ENCODE peak calls at places on chromosomes 6 and 20, in nine cellular contexts. One of them, this sample, is unnamed.

GRCh38 chr6:36963451-36964290 is 9.1 kb downstream of the PI16 start:
- DNase-seq in HCT116: no peak
- DNase-seq in A549: no peak
- DNase-seq in WTC11: peak
- DNase-seq in GM12878: no peak
- DNase-seq in HepG2: no peak
- DNase-seq in SK-N-SH: no peak
- DNase-seq in H1: no peak
- DNase-seq in K562: no peak
- DNase-seq in this sample: no peak

GRCh38 chr6:138467901-138468300 is 31.4 kb downstream of the NHSL1 start:
- DNase-seq in HCT116: no peak
- DNase-seq in A549: no peak
- DNase-seq in WTC11: no peak
- DNase-seq in GM12878: no peak
- DNase-seq in HepG2: no peak
- DNase-seq in SK-N-SH: no peak
- DNase-seq in H1: no peak
- DNase-seq in K562: no peak
- DNase-seq in this sample: no peak

GRCh38 chr6:145139451-145139850 is 595.9 kb downstream of the EPM2A start:
- DNase-seq in HCT116: no peak
- DNase-seq in A549: no peak
- DNase-seq in WTC11: no peak
- DNase-seq in GM12878: no peak
- DNase-seq in HepG2: no peak
- DNase-seq in SK-N-SH: peak
- DNase-seq in H1: no peak
- DNase-seq in K562: no peak
- DNase-seq in this sample: peak

GRCh38 chr6:39357998-39358686 is 35.6 kb upstream of the KCNK16 start:
- DNase-seq in HCT116: no peak
- DNase-seq in A549: no peak
- DNase-seq in WTC11: no peak
- DNase-seq in GM12878: no peak
- DNase-seq in HepG2: no peak
- DNase-seq in SK-N-SH: peak
- DNase-seq in H1: no peak
- DNase-seq in K562: no peak
- DNase-seq in this sample: no peak

GRCh38 chr20:5216663-5217062 is 89.9 kb downstream of the CDS2 start:
- DNase-seq in HCT116: no peak
- DNase-seq in A549: no peak
- DNase-seq in WTC11: no peak
- DNase-seq in GM12878: no peak
- DNase-seq in HepG2: no peak
- DNase-seq in SK-N-SH: no peak
- DNase-seq in H1: no peak
- DNase-seq in K562: no peak
- DNase-seq in this sample: no peak

GRCh38 chr6:79076160-79076559 is 1.9 kb downstream of the PHIP start:
- DNase-seq in HCT116: no peak
- DNase-seq in A549: no peak
- DNase-seq in WTC11: no peak
- DNase-seq in GM12878: no peak
- DNase-seq in HepG2: peak
- DNase-seq in SK-N-SH: peak
- DNase-seq in H1: no peak
- DNase-seq in K562: peak
- DNase-seq in this sample: peak

GRCh38 chr6:76885861-76886301 is 577.4 kb downstream of the HTR1B start:
- DNase-seq in HCT116: no peak
- DNase-seq in A549: no peak
- DNase-seq in WTC11: no peak
- DNase-seq in GM12878: no peak
- DNase-seq in HepG2: no peak
- DNase-seq in SK-N-SH: no peak
- DNase-seq in H1: no peak
- DNase-seq in K562: no peak
- DNase-seq in this sample: no peak

GRCh38 chr20:25218109-25218486 is 22.6 kb downstream of the ENTPD6 start:
- DNase-seq in HCT116: no peak
- DNase-seq in A549: no peak
- DNase-seq in WTC11: no peak
- DNase-seq in GM12878: no peak
- DNase-seq in HepG2: no peak
- DNase-seq in SK-N-SH: no peak
- DNase-seq in H1: no peak
- DNase-seq in K562: no peak
- DNase-seq in this sample: no peak

GRCh38 chr20:8583209-8584106 is 451.4 kb downstream of the PLCB1 start:
- DNase-seq in HCT116: no peak
- DNase-seq in A549: no peak
- DNase-seq in WTC11: no peak
- DNase-seq in GM12878: no peak
- DNase-seq in HepG2: peak
- DNase-seq in SK-N-SH: no peak
- DNase-seq in H1: no peak
- DNase-seq in K562: no peak
- DNase-seq in this sample: no peak

GRCh38 chr6:13715444-13715883 is 3.8 kb upstream of the RANBP9 start:
- DNase-seq in HCT116: no peak
- DNase-seq in A549: no peak
- DNase-seq in WTC11: no peak
- DNase-seq in GM12878: peak
- DNase-seq in HepG2: peak
- DNase-seq in SK-N-SH: no peak
- DNase-seq in H1: no peak
- DNase-seq in K562: peak
- DNase-seq in this sample: peak

GRCh38 chr6:140684776-140685550 is 1310.5 kb upstream of the CITED2 start:
- DNase-seq in HCT116: no peak
- DNase-seq in A549: no peak
- DNase-seq in WTC11: no peak
- DNase-seq in GM12878: no peak
- DNase-seq in HepG2: no peak
- DNase-seq in SK-N-SH: no peak
- DNase-seq in H1: no peak
- DNase-seq in K562: no peak
- DNase-seq in this sample: no peak

GRCh38 chr6:43773050-43773956 is 3.3 kb downstream of the VEGFA start:
- DNase-seq in HCT116: peak
- DNase-seq in A549: peak
- DNase-seq in WTC11: peak
- DNase-seq in GM12878: no peak
- DNase-seq in HepG2: peak
- DNase-seq in SK-N-SH: peak
- DNase-seq in H1: no peak
- DNase-seq in K562: peak
- DNase-seq in this sample: peak

GRCh38 chr6:97294451-97294850 is 11.4 kb upstream of the MMS22L start:
- DNase-seq in HCT116: no peak
- DNase-seq in A549: no peak
- DNase-seq in WTC11: no peak
- DNase-seq in GM12878: peak
- DNase-seq in HepG2: no peak
- DNase-seq in SK-N-SH: no peak
- DNase-seq in H1: no peak
- DNase-seq in K562: no peak
- DNase-seq in this sample: no peak

GRCh38 chr20:49569403-49570115 is 1.6 kb upstream of the PTGIS start:
- DNase-seq in HCT116: no peak
- DNase-seq in A549: no peak
- DNase-seq in WTC11: no peak
- DNase-seq in GM12878: no peak
- DNase-seq in HepG2: no peak
- DNase-seq in SK-N-SH: no peak
- DNase-seq in H1: no peak
- DNase-seq in K562: no peak
- DNase-seq in this sample: no peak

GRCh38 chr20:2671977-2672376 is 8.0 kb upstream of the IDH3B start:
- DNase-seq in HCT116: no peak
- DNase-seq in A549: no peak
- DNase-seq in WTC11: peak
- DNase-seq in GM12878: no peak
- DNase-seq in HepG2: no peak
- DNase-seq in SK-N-SH: no peak
- DNase-seq in H1: no peak
- DNase-seq in K562: no peak
- DNase-seq in this sample: peak

GRCh38 chr20:32159766-32160221 is 47.7 kb downstream of the PLAGL2 start:
- DNase-seq in HCT116: no peak
- DNase-seq in A549: no peak
- DNase-seq in WTC11: no peak
- DNase-seq in GM12878: no peak
- DNase-seq in HepG2: no peak
- DNase-seq in SK-N-SH: no peak
- DNase-seq in H1: no peak
- DNase-seq in K562: peak
- DNase-seq in this sample: no peak

GRCh38 chr6:105816875-105817274 is 269.3 kb upstream of the PRDM1 start:
- DNase-seq in HCT116: no peak
- DNase-seq in A549: no peak
- DNase-seq in WTC11: no peak
- DNase-seq in GM12878: no peak
- DNase-seq in HepG2: no peak
- DNase-seq in SK-N-SH: no peak
- DNase-seq in H1: no peak
- DNase-seq in K562: no peak
- DNase-seq in this sample: no peak

GRCh38 chr20:5504061-5504739 is 187.4 kb upstream of the PROKR2 start:
- DNase-seq in HCT116: no peak
- DNase-seq in A549: no peak
- DNase-seq in WTC11: peak
- DNase-seq in GM12878: no peak
- DNase-seq in HepG2: peak
- DNase-seq in SK-N-SH: peak
- DNase-seq in H1: no peak
- DNase-seq in K562: peak
- DNase-seq in this sample: peak

GRCh38 chr6:73798592-73798991 is 102.6 kb downstream of the CD109 start:
- DNase-seq in HCT116: peak
- DNase-seq in A549: peak
- DNase-seq in WTC11: peak
- DNase-seq in GM12878: no peak
- DNase-seq in HepG2: peak
- DNase-seq in SK-N-SH: no peak
- DNase-seq in H1: no peak
- DNase-seq in K562: no peak
- DNase-seq in this sample: peak
- TF ChIP-seq CTCF in HCT116: peak
- TF ChIP-seq CTCF in A549: no peak
- TF ChIP-seq CTCF in WTC11: no peak
- TF ChIP-seq CTCF in GM12878: no peak
- TF ChIP-seq CTCF in HepG2: no peak
- TF ChIP-seq CTCF in SK-N-SH: peak
- TF ChIP-seq CTCF in H1: no peak
- TF ChIP-seq CTCF in K562: no peak
- TF ChIP-seq CTCF in this sample: no peak

DNA sequence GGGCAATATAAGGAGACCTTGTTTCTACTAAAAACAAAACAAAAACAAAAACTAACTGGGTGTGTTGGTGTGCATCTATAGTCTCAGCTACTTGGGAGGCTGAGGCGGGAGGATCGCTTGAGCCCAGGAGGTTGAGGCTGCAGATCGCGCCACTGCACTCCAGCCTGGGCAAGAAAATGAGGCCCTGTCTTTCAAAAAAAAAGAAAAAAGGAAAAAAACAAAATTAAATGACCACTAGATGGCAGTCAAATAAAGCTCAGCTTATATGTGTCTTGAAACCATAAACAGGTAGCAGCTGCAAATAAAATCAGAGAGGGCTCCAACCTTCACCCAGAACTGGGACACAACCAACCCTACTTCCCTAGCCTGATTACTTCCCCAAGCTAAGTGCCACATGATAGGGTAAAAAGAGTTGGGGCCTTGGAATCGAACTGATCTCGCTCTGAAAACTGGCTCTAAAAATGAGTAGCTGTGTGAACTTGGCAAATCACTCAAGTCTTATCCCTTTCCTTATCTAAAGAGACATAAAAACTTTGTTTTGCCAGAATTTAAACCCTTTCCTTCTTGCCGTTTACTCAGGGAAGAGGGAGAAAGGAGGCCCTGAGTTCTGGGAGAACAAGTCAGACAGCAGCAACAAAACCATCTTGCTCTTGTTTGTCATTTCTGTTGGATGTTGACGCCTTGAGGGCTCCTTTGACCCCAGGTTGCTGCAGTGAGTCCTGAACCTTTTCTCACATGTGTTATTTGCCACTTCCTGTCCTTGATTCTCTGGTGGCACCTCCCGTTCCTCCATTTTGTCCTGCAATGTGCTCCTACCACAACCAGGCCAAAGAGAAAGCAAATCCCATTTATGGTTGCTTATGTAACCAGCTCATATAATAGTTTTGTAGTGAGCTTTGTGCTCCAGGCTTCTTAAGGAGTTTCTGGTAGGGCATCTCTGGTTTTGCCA is 66.9 kb upstream of the ADGRF4 start:
- DNase-seq in HCT116: peak
- DNase-seq in A549: no peak
- DNase-seq in WTC11: no peak
- DNase-seq in GM12878: peak
- DNase-seq in HepG2: peak
- DNase-seq in SK-N-SH: peak
- DNase-seq in H1: peak
- DNase-seq in K562: peak
- DNase-seq in this sample: peak
- TF ChIP-seq MAX in HCT116: no peak
- TF ChIP-seq MAX in A549: no peak
- TF ChIP-seq MAX in WTC11: no peak
- TF ChIP-seq MAX in GM12878: no peak
- TF ChIP-seq MAX in HepG2: no peak
- TF ChIP-seq MAX in SK-N-SH: no peak
- TF ChIP-seq MAX in H1: no peak
- TF ChIP-seq MAX in K562: no peak
- TF ChIP-seq MAX in this sample: no peak

DNA sequence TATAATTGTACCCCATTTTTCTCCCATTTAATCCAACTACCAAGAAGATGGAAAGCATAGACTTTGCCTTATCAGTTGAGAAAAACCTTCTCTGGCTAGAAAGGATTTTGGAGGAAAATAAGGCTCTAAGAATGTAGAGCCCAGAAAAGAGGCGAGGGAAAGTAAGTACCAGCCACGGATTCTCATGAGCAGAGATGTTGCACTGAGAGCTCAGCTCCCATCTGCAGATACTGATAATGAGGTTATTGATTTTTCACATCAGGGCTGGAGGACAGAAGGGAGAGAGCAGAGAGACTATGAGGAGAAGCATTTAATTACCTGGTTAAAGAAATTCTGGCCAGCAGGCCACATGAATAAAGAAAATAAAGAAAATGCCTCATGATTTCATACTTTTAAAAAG is 104.4 kb upstream of the FAM184A start:
- DNase-seq in HCT116: no peak
- DNase-seq in A549: no peak
- DNase-seq in WTC11: no peak
- DNase-seq in GM12878: no peak
- DNase-seq in HepG2: no peak
- DNase-seq in SK-N-SH: no peak
- DNase-seq in H1: no peak
- DNase-seq in K562: no peak
- DNase-seq in this sample: no peak
- TF ChIP-seq CTCF in HCT116: no peak
- TF ChIP-seq CTCF in A549: no peak
- TF ChIP-seq CTCF in WTC11: no peak
- TF ChIP-seq CTCF in GM12878: no peak
- TF ChIP-seq CTCF in HepG2: no peak
- TF ChIP-seq CTCF in SK-N-SH: no peak
- TF ChIP-seq CTCF in H1: no peak
- TF ChIP-seq CTCF in K562: no peak
- TF ChIP-seq CTCF in this sample: no peak

GRCh38 chr20:36653456-36653855 is 7.5 kb upstream of the SLA2 start:
- DNase-seq in HCT116: no peak
- DNase-seq in A549: no peak
- DNase-seq in WTC11: no peak
- DNase-seq in GM12878: no peak
- DNase-seq in HepG2: no peak
- DNase-seq in SK-N-SH: no peak
- DNase-seq in H1: no peak
- DNase-seq in K562: no peak
- DNase-seq in this sample: no peak
- TF ChIP-seq MAX in HCT116: no peak
- TF ChIP-seq MAX in A549: no peak
- TF ChIP-seq MAX in WTC11: no peak
- TF ChIP-seq MAX in GM12878: no peak
- TF ChIP-seq MAX in HepG2: no peak
- TF ChIP-seq MAX in SK-N-SH: no peak
- TF ChIP-seq MAX in H1: no peak
- TF ChIP-seq MAX in K562: no peak
- TF ChIP-seq MAX in this sample: no peak

This sample was measured in NB4.